ENCODE peak calls at places on chromosomes 7 and 10, in six cellular contexts. One of them, this sample, is unnamed.

GRCh38 chr10:67772894-67773511 is 65.0 kb downstream of the DNAJC12 start:
- DNase-seq in mesendoderm: no peak
- DNase-seq in neuronal stem cell: no peak
- DNase-seq in trophoblast cell: no peak
- DNase-seq in IMR-90: peak
- DNase-seq in H1: no peak
- DNase-seq in this sample: no peak

GRCh38 chr10:103241262-103242011 is 4.2 kb upstream of the RPEL1 start:
- DNase-seq in mesendoderm: peak
- DNase-seq in neuronal stem cell: no peak
- DNase-seq in trophoblast cell: peak
- DNase-seq in IMR-90: peak
- DNase-seq in H1: no peak
- DNase-seq in this sample: peak

GRCh38 chr10:119301397-119301796 is 94.0 kb downstream of the GRK5 start:
- DNase-seq in mesendoderm: no peak
- DNase-seq in neuronal stem cell: no peak
- DNase-seq in trophoblast cell: no peak
- DNase-seq in IMR-90: peak
- DNase-seq in H1: no peak
- DNase-seq in this sample: peak

GRCh38 chr7:66500087-66500486 is 128.6 kb upstream of the KCTD7 start:
- DNase-seq in mesendoderm: peak
- DNase-seq in neuronal stem cell: no peak
- DNase-seq in trophoblast cell: peak
- DNase-seq in IMR-90: no peak
- DNase-seq in H1: no peak
- DNase-seq in this sample: peak

GRCh38 chr10:69807696-69808095 is 6.0 kb downstream of the COL13A1 start:
- DNase-seq in mesendoderm: peak
- DNase-seq in neuronal stem cell: no peak
- DNase-seq in trophoblast cell: no peak
- DNase-seq in IMR-90: peak
- DNase-seq in H1: no peak
- DNase-seq in this sample: peak

GRCh38 chr10:19817251-19818046 is 1.2 kb downstream of the PLXDC2 start:
- DNase-seq in mesendoderm: peak
- DNase-seq in neuronal stem cell: peak
- DNase-seq in trophoblast cell: no peak
- DNase-seq in IMR-90: no peak
- DNase-seq in H1: peak
- DNase-seq in this sample: peak

GRCh38 chr10:78737883-78738282 is 330.9 kb upstream of the ZMIZ1 start:
- DNase-seq in mesendoderm: no peak
- DNase-seq in neuronal stem cell: no peak
- DNase-seq in trophoblast cell: no peak
- DNase-seq in IMR-90: no peak
- DNase-seq in H1: no peak
- DNase-seq in this sample: no peak

GRCh38 chr10:113736576-113736975 is 14.9 kb upstream of the PLEKHS1 start:
- DNase-seq in mesendoderm: no peak
- DNase-seq in neuronal stem cell: no peak
- DNase-seq in trophoblast cell: no peak
- DNase-seq in IMR-90: no peak
- DNase-seq in H1: no peak
- DNase-seq in this sample: peak

GRCh38 chr7:95411036-95411435 is 14.9 kb upstream of the PON3 start:
- DNase-seq in mesendoderm: no peak
- DNase-seq in neuronal stem cell: no peak
- DNase-seq in trophoblast cell: no peak
- DNase-seq in IMR-90: peak
- DNase-seq in H1: no peak
- DNase-seq in this sample: peak

GRCh38 chr10:111648046-111648445 is 535.5 kb downstream of the GPAM start:
- DNase-seq in mesendoderm: no peak
- DNase-seq in neuronal stem cell: no peak
- DNase-seq in trophoblast cell: no peak
- DNase-seq in IMR-90: no peak
- DNase-seq in H1: no peak
- DNase-seq in this sample: no peak

GRCh38 chr7:157502701-157503111 is 165.9 kb downstream of the DNAJB6 start:
- DNase-seq in mesendoderm: no peak
- DNase-seq in neuronal stem cell: no peak
- DNase-seq in trophoblast cell: no peak
- DNase-seq in IMR-90: no peak
- DNase-seq in H1: no peak
- DNase-seq in this sample: peak

GRCh38 chr7:120955577-120956149 is 5.1 kb downstream of the ING3 start:
- DNase-seq in mesendoderm: no peak
- DNase-seq in neuronal stem cell: no peak
- DNase-seq in trophoblast cell: no peak
- DNase-seq in IMR-90: peak
- DNase-seq in H1: no peak
- DNase-seq in this sample: no peak

GRCh38 chr7:84647797-84648762 is 453.5 kb upstream of the SEMA3A start:
- DNase-seq in mesendoderm: peak
- DNase-seq in neuronal stem cell: no peak
- DNase-seq in trophoblast cell: peak
- DNase-seq in IMR-90: peak
- DNase-seq in H1: no peak
- DNase-seq in this sample: peak

GRCh38 chr10:71319042-71319799 is at the start of gene SLC29A3:
- DNase-seq in mesendoderm: peak
- DNase-seq in neuronal stem cell: peak
- DNase-seq in trophoblast cell: peak
- DNase-seq in IMR-90: peak
- DNase-seq in H1: peak
- DNase-seq in this sample: peak

GRCh38 chr10:978826-979421 is 9.3 kb upstream of the GTPBP4 start:
- DNase-seq in mesendoderm: no peak
- DNase-seq in neuronal stem cell: no peak
- DNase-seq in trophoblast cell: no peak
- DNase-seq in IMR-90: no peak
- DNase-seq in H1: no peak
- DNase-seq in this sample: no peak

GRCh38 chr7:46135561-46135960 is 214.5 kb upstream of the IGFBP3 start:
- DNase-seq in mesendoderm: no peak
- DNase-seq in neuronal stem cell: no peak
- DNase-seq in trophoblast cell: no peak
- DNase-seq in IMR-90: no peak
- DNase-seq in H1: no peak
- DNase-seq in this sample: no peak

GRCh38 chr7:30224511-30225031 is 59.8 kb upstream of the ZNRF2 start:
- DNase-seq in mesendoderm: no peak
- DNase-seq in neuronal stem cell: no peak
- DNase-seq in trophoblast cell: no peak
- DNase-seq in IMR-90: peak
- DNase-seq in H1: no peak
- DNase-seq in this sample: peak

GRCh38 chr10:30373596-30374327 is 24.7 kb upstream of the MTPAP start:
- DNase-seq in mesendoderm: no peak
- DNase-seq in neuronal stem cell: no peak
- DNase-seq in trophoblast cell: no peak
- DNase-seq in IMR-90: no peak
- DNase-seq in H1: no peak
- DNase-seq in this sample: no peak

GRCh38 chr10:132637477-132638129 is 100.0 kb downstream of the INPP5A start:
- DNase-seq in mesendoderm: peak
- DNase-seq in neuronal stem cell: peak
- DNase-seq in trophoblast cell: no peak
- DNase-seq in IMR-90: peak
- DNase-seq in H1: no peak
- DNase-seq in this sample: peak

GRCh38 chr7:5234852-5235831 is 45.1 kb downstream of the WIPI2 start:
- DNase-seq in mesendoderm: no peak
- DNase-seq in neuronal stem cell: no peak
- DNase-seq in trophoblast cell: peak
- DNase-seq in IMR-90: peak
- DNase-seq in H1: no peak
- DNase-seq in this sample: no peak

GRCh38 chr7:137169282-137169698 is 174.2 kb downstream of the PTN start:
- DNase-seq in mesendoderm: peak
- DNase-seq in neuronal stem cell: peak
- DNase-seq in trophoblast cell: peak
- DNase-seq in IMR-90: peak
- DNase-seq in H1: peak
- DNase-seq in this sample: peak

GRCh38 chr7:2044883-2045471 is 187.8 kb downstream of the MAD1L1 start:
- DNase-seq in mesendoderm: no peak
- DNase-seq in neuronal stem cell: no peak
- DNase-seq in trophoblast cell: no peak
- DNase-seq in IMR-90: no peak
- DNase-seq in H1: no peak
- DNase-seq in this sample: no peak

GRCh38 chr7:127447326-127447945 is 54.9 kb upstream of the ZNF800 start:
- DNase-seq in mesendoderm: peak
- DNase-seq in neuronal stem cell: no peak
- DNase-seq in trophoblast cell: peak
- DNase-seq in IMR-90: peak
- DNase-seq in H1: peak
- DNase-seq in this sample: peak

GRCh38 chr7:39651262-39651661 is 27.9 kb downstream of the RALA start:
- DNase-seq in mesendoderm: no peak
- DNase-seq in neuronal stem cell: no peak
- DNase-seq in trophoblast cell: no peak
- DNase-seq in IMR-90: peak
- DNase-seq in H1: no peak
- DNase-seq in this sample: peak

GRCh38 chr10:48939790-48940325 is at the start of gene LRRC18:
- DNase-seq in mesendoderm: no peak
- DNase-seq in neuronal stem cell: no peak
- DNase-seq in trophoblast cell: no peak
- DNase-seq in IMR-90: no peak
- DNase-seq in H1: no peak
- DNase-seq in this sample: no peak

GRCh38 chr10:59971915-59972314 is 65.6 kb upstream of the CCDC6 start:
- DNase-seq in mesendoderm: peak
- DNase-seq in neuronal stem cell: no peak
- DNase-seq in trophoblast cell: peak
- DNase-seq in IMR-90: no peak
- DNase-seq in H1: no peak
- DNase-seq in this sample: peak

GRCh38 chr10:15455456-15455855 is 84.4 kb upstream of the FAM171A1 start:
- DNase-seq in mesendoderm: peak
- DNase-seq in neuronal stem cell: no peak
- DNase-seq in trophoblast cell: no peak
- DNase-seq in IMR-90: no peak
- DNase-seq in H1: no peak
- DNase-seq in this sample: no peak

GRCh38 chr7:2717293-2717904 is 29.4 kb downstream of the AMZ1 start:
- DNase-seq in mesendoderm: no peak
- DNase-seq in neuronal stem cell: no peak
- DNase-seq in trophoblast cell: no peak
- DNase-seq in IMR-90: peak
- DNase-seq in H1: no peak
- DNase-seq in this sample: peak

GRCh38 chr10:102799691-102800435 is 37.4 kb downstream of the CYP17A1 start:
- DNase-seq in mesendoderm: no peak
- DNase-seq in neuronal stem cell: no peak
- DNase-seq in trophoblast cell: no peak
- DNase-seq in IMR-90: no peak
- DNase-seq in H1: no peak
- DNase-seq in this sample: no peak

GRCh38 chr7:118183586-118184391 is at the start of gene LSM8:
- DNase-seq in mesendoderm: peak
- DNase-seq in neuronal stem cell: peak
- DNase-seq in trophoblast cell: peak
- DNase-seq in IMR-90: peak
- DNase-seq in H1: peak
- DNase-seq in this sample: peak
- H2BK5ac ChIP-seq in mesendoderm: peak
- H2BK5ac ChIP-seq in neuronal stem cell: peak
- H2BK5ac ChIP-seq in trophoblast cell: peak
- H2BK5ac ChIP-seq in IMR-90: peak
- H2BK5ac ChIP-seq in H1: peak
- H2BK5ac ChIP-seq in this sample: peak

GRCh38 chr7:98551541-98552273 is 65.4 kb upstream of the NPTX2 start:
- DNase-seq in mesendoderm: no peak
- DNase-seq in neuronal stem cell: no peak
- DNase-seq in trophoblast cell: no peak
- DNase-seq in IMR-90: no peak
- DNase-seq in H1: no peak
- DNase-seq in this sample: no peak

GRCh38 chr7:98553666-98554065 is 63.4 kb upstream of the NPTX2 start:
- DNase-seq in mesendoderm: no peak
- DNase-seq in neuronal stem cell: no peak
- DNase-seq in trophoblast cell: no peak
- DNase-seq in IMR-90: no peak
- DNase-seq in H1: no peak
- DNase-seq in this sample: no peak

GRCh38 chr7:98548981-98549380 is 68.1 kb upstream of the NPTX2 start:
- DNase-seq in mesendoderm: no peak
- DNase-seq in neuronal stem cell: no peak
- DNase-seq in trophoblast cell: no peak
- DNase-seq in IMR-90: no peak
- DNase-seq in H1: no peak
- DNase-seq in this sample: no peak

GRCh38 chr7:98548370-98548769 is 68.7 kb upstream of the NPTX2 start:
- DNase-seq in mesendoderm: no peak
- DNase-seq in neuronal stem cell: no peak
- DNase-seq in trophoblast cell: no peak
- DNase-seq in IMR-90: no peak
- DNase-seq in H1: no peak
- DNase-seq in this sample: no peak
- H3K23ac ChIP-seq in mesendoderm: no peak
- H3K23ac ChIP-seq in neuronal stem cell: no peak
- H3K23ac ChIP-seq in trophoblast cell: peak
- H3K23ac ChIP-seq in IMR-90: no peak
- H3K23ac ChIP-seq in H1: no peak
- H3K23ac ChIP-seq in this sample: no peak

GRCh38 chr7:148501707-148502139 is 88.8 kb upstream of the C7orf33 start:
- DNase-seq in mesendoderm: peak
- DNase-seq in neuronal stem cell: no peak
- DNase-seq in trophoblast cell: no peak
- DNase-seq in IMR-90: no peak
- DNase-seq in H1: peak
- DNase-seq in this sample: no peak
- H3K4me3 ChIP-seq in mesendoderm: no peak
- H3K4me3 ChIP-seq in neuronal stem cell: no peak
- H3K4me3 ChIP-seq in trophoblast cell: no peak
- H3K4me3 ChIP-seq in IMR-90: no peak
- H3K4me3 ChIP-seq in H1: no peak
- H3K4me3 ChIP-seq in this sample: peak

DNA sequence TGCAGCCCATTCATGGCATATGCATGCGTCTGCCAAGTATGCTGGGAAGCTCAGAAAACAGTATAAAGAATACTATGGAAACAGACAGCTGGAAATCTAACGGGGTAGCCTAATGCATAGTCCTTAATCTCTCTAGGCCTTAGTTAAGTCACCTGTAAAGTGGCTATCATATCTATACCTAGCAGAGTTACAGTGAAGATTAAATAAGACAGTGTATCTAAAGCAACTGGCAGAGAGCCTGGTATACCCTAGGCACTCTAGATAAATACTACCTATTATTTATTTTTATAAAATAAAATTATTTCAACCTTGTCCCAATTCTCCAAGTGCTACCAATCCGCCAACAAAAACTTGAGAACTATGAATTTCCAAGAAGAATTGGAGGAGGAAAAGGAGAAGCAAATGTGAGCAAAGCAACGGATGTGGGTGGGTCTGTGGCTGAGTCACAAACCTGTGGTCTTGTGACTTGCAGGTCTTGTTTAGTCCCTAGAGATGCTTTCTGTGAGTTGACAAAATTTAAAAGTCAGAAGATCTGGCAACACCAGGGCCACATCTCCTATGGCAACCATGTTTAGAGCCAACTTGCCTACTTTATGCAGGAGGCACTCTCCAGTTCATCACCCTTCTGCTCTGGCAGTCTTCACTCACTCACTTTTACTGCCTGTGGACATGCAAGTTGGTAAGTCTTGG is 182.9 kb downstream of the RAPGEF5 start:
- DNase-seq in mesendoderm: peak
- DNase-seq in neuronal stem cell: no peak
- DNase-seq in trophoblast cell: no peak
- DNase-seq in IMR-90: no peak
- DNase-seq in H1: no peak
- DNase-seq in this sample: no peak
- H2BK5ac ChIP-seq in mesendoderm: no peak
- H2BK5ac ChIP-seq in neuronal stem cell: no peak
- H2BK5ac ChIP-seq in trophoblast cell: no peak
- H2BK5ac ChIP-seq in IMR-90: no peak
- H2BK5ac ChIP-seq in H1: no peak
- H2BK5ac ChIP-seq in this sample: no peak